ENCODE peak calls at places on chromosomes 3 and 15, in eight cellular contexts. H, N, R, A, T, P, J and K are unnamed samples.

GRCh38 chr15:46297766-46298165 is 662.9 kb downstream of the SQOR start:
- DNase-seq in R (no peak), N (no peak), A (no peak), P (no peak), J (no peak), H (no peak), T (no peak), K (no peak)

GRCh38 chr3:3664916-3665315 is 134.3 kb upstream of the LRRN1 start:
- DNase-seq in N (no peak), J (no peak), P (no peak), R (no peak), T (no peak), H (peak; percentile 89), A (no peak), K (no peak)

GRCh38 chr3:100681496-100681895 is 27.8 kb upstream of the TFG start:
- DNase-seq in R (no peak), N (no peak), J (no peak), H (no peak), A (no peak), P (no peak), T (no peak), K (no peak)

GRCh38 chr15:87902772-87903388 is 353.7 kb downstream of the NTRK3 start:
- DNase-seq in T (no peak), A (peak; percentile 1), N (no peak), J (no peak), R (no peak), P (peak; percentile 65), H (no peak), K (peak; percentile 84)

GRCh38 chr3:33318709-33319380 is 41.6 kb downstream of the FBXL2 start:
- DNase-seq in H (no peak), P (no peak), A (no peak), J (no peak), N (no peak), T (peak; percentile 32), R (no peak), K (no peak)

GRCh38 chr3:18712713-18713575 is 287.8 kb upstream of the SATB1 start:
- DNase-seq in H (no peak), N (no peak), T (no peak), P (no peak), A (no peak), J (no peak), R (no peak), K (no peak)

GRCh38 chr3:52277972-52278509 is 408 bp downstream of the WDR82 start:
- DNase-seq in P (peak; percentile 54), H (no peak), A (no peak), T (no peak), J (peak; percentile 86), R (no peak), N (no peak), K (peak; percentile 90)

GRCh38 chr15:80514071-80514780 is 110.0 kb downstream of the ARNT2 start:
- DNase-seq in N (no peak), J (no peak), A (peak; percentile 91), T (no peak), R (no peak), H (peak; percentile 77), P (no peak), K (no peak)

GRCh38 chr3:184786271-184787010 is 25.5 kb upstream of the VPS8 start:
- DNase-seq in P (peak; percentile 72), A (peak; percentile 92), H (peak; percentile 67), J (peak; percentile 73), R (peak; percentile 49), T (peak; percentile 76), N (no peak), K (peak; percentile 84)

GRCh38 chr3:158103131-158103955 is 2.9 kb downstream of the SHOX2 start:
- DNase-seq in N (peak; percentile 54), R (no peak), A (no peak), T (no peak), P (peak; percentile 71), J (peak; percentile 59), H (no peak), K (no peak)

GRCh38 chr3:158100681-158101080 is 5.5 kb downstream of the SHOX2 start:
- DNase-seq in N (no peak), T (no peak), H (no peak), J (no peak), R (no peak), A (no peak), P (no peak), K (no peak)

GRCh38 chr3:158102219-158102612 is 4.0 kb downstream of the SHOX2 start:
- DNase-seq in A (no peak), T (no peak), J (no peak), R (no peak), H (no peak), N (no peak), P (no peak), K (no peak)

GRCh38 chr3:158102660-158103085 is 3.5 kb downstream of the SHOX2 start:
- DNase-seq in P (no peak), J (no peak), A (no peak), R (no peak), N (peak; percentile 40), H (no peak), T (no peak), K (no peak)

GRCh38 chr3:158101330-158102218 is 4.6 kb downstream of the SHOX2 start:
- DNase-seq in H (no peak), N (no peak), R (no peak), P (no peak), J (no peak), A (no peak), T (no peak), K (no peak)
- H3K27me3 ChIP-seq in H (peaks cover 88% of the 10 kb centered on the region), N (peaks cover 65% of the 10 kb centered on the region), R (peaks cover 100% of the 10 kb centered on the region), P (no peaks in the 10 kb centered on the region), J (peaks cover 4% of the 10 kb centered on the region), A (peaks cover 100% of the 10 kb centered on the region), T (peaks cover 4% of the 10 kb centered on the region), K (peaks cover 2% of the 10 kb centered on the region)

GRCh38 chr15:40323953-40324937 is 753 bp downstream of the INAFM2 start:
- DNase-seq in P (no peak), J (peak; percentile 72), A (no peak), R (no peak), T (no peak), N (no peak), H (no peak), K (peak; percentile 86)
- H3K4me1 ChIP-seq in P (peaks cover 56% of the 10 kb centered on the region), J (peaks cover 32% of the 10 kb centered on the region), A (peaks cover 62% of the 10 kb centered on the region), R (peaks cover 68% of the 10 kb centered on the region), T (peaks cover 47% of the 10 kb centered on the region), N (peaks cover 25% of the 10 kb centered on the region), H (peaks cover 44% of the 10 kb centered on the region), K (peaks cover 5% of the 10 kb centered on the region)

GRCh38 chr3:50502584-50503423 is 630 bp downstream of the CACNA2D2 start:
- DNase-seq in J (no peak), H (no peak), A (no peak), N (peak; percentile 51), T (no peak), R (no peak), P (no peak), K (no peak)
- H3K27me3 ChIP-seq in J (no peaks in the 10 kb centered on the region), H (peaks cover 44% of the 10 kb centered on the region), A (peaks cover 16% of the 10 kb centered on the region), N (peaks cover 22% of the 10 kb centered on the region), T (peaks cover 12% of the 10 kb centered on the region), R (peaks cover 41% of the 10 kb centered on the region), P (peaks cover 30% of the 10 kb centered on the region), K (no peaks in the 10 kb centered on the region)

GRCh38 chr15:98728811-98729160 is 80.4 kb downstream of the IGF1R start:
- DNase-seq in H (no peak), N (no peak), J (no peak), P (no peak), T (no peak), R (no peak), A (no peak), K (no peak)
- H3K4me1 ChIP-seq in H (peaks cover 33% of the 10 kb centered on the region), N (peaks cover 25% of the 10 kb centered on the region), J (peaks cover 58% of the 10 kb centered on the region), P (peaks cover 100% of the 10 kb centered on the region), T (peaks cover 34% of the 10 kb centered on the region), R (peaks cover 100% of the 10 kb centered on the region), A (peaks cover 40% of the 10 kb centered on the region), K (peaks cover 14% of the 10 kb centered on the region)

GRCh38 chr3:117744935-117745334 is 1035.4 kb downstream of the TUSC7 start:
- DNase-seq in T (no peak), P (no peak), J (no peak), H (no peak), N (no peak), A (no peak), R (no peak), K (no peak)

GRCh38 chr3:117746091-117746490 is 1036.5 kb downstream of the TUSC7 start:
- DNase-seq in P (no peak), N (no peak), R (no peak), T (no peak), A (no peak), H (no peak), J (peak; percentile 48), K (no peak)

GRCh38 chr3:117743962-117744361 is 1034.4 kb downstream of the TUSC7 start:
- DNase-seq in T (no peak), P (no peak), A (no peak), R (no peak), N (no peak), J (no peak), H (no peak), K (no peak)

GRCh38 chr3:117748131-117748530 is 1038.6 kb downstream of the TUSC7 start:
- DNase-seq in P (no peak), T (no peak), J (no peak), H (peak; percentile 47), R (no peak), N (no peak), A (no peak), K (no peak)

DNA sequence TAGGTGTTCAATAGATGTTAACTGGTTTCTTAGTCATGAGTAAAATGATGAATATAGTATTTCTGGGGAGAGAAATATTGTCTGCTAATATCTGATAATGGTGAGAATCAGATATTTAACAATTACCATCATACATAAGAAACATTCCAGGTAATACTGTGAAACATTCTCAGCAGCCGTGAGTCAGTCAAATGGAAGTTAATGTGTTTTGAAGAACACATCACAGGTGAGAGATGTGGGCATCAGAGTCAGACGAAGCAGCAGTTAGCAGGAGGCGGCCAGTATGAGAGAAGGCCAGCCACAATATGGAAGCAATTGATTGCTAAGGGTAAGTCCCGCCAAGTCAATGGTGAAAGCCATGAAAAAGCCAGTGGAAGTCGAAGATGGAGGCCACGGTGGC is 1035.9 kb downstream of the TUSC7 start:
- DNase-seq in P (no peak), R (no peak), A (no peak), T (no peak), H (no peak), N (no peak), J (no peak), K (no peak)
- H3K27me3 ChIP-seq in P (no peaks in the 10 kb centered on the region), R (no peaks in the 10 kb centered on the region), A (peaks cover 4% of the 10 kb centered on the region), T (no peaks in the 10 kb centered on the region), H (no peaks in the 10 kb centered on the region), N (no peaks in the 10 kb centered on the region), J (no peaks in the 10 kb centered on the region), K (no peaks in the 10 kb centered on the region)

GRCh38 chr3:17638351-17638750 is 104.1 kb downstream of the TBC1D5 start:
- DNase-seq in A (peak; percentile 35), N (no peak), T (no peak), P (no peak), H (no peak), J (no peak), R (no peak), K (no peak)
- H3K4me1 ChIP-seq in A (no peaks in the 10 kb centered on the region), N (no peaks in the 10 kb centered on the region), T (peaks cover 4% of the 10 kb centered on the region), P (peaks cover 61% of the 10 kb centered on the region), H (peaks cover 21% of the 10 kb centered on the region), J (peaks cover 35% of the 10 kb centered on the region), R (peaks cover 37% of the 10 kb centered on the region), K (no peaks in the 10 kb centered on the region)